ENCODE peak calls at places on chromosomes 2 and 18, in nine cellular contexts. K, Q, O, C, L, M, H, B and R are unnamed samples.

GRCh38 chr2:8863331-8863953 is 26.0 kb upstream of the KIDINS220 start:
- DNase-seq in K (no peak), Q (no peak), O (no peak), C (no peak), L (no peak), M (no peak), H (no peak), B (no peak), R (no peak)

GRCh38 chr2:132668189-132668833 is 1.7 kb downstream of the LYPD1 start:
- DNase-seq in K (no peak), Q (no peak), O (peak; percentile 51), C (no peak), L (no peak), M (no peak), H (no peak), B (peak; percentile 87), R (no peak)

GRCh38 chr2:29831560-29831959 is 89.8 kb downstream of the ALK start:
- DNase-seq in K (no peak), Q (no peak), O (no peak), C (no peak), L (no peak), M (no peak), H (no peak), B (no peak), R (no peak)

GRCh38 chr2:220648628-220649027 is 923.5 kb downstream of the EPHA4 start:
- DNase-seq in K (no peak), Q (no peak), O (no peak), C (no peak), L (no peak), M (no peak), H (no peak), B (no peak), R (no peak)

GRCh38 chr18:29285471-29285870 is 1108.5 kb upstream of the CDH2 start:
- DNase-seq in K (no peak), Q (no peak), O (no peak), C (no peak), L (no peak), M (no peak), H (no peak), B (no peak), R (no peak)

GRCh38 chr2:237967463-237967871 is 653 bp downstream of the UBE2F start:
- DNase-seq in K (peak; percentile 10), Q (no peak), O (peak; percentile 8), C (peak; percentile 17), L (peak; percentile 71), M (peak; percentile 41), H (no peak), B (peak; percentile 71), R (peak; percentile 95)

GRCh38 chr2:221323513-221323912 is 248.6 kb downstream of the EPHA4 start:
- DNase-seq in K (no peak), Q (no peak), O (no peak), C (no peak), L (no peak), M (no peak), H (no peak), B (no peak), R (no peak)

GRCh38 chr2:197875736-197876135 is 71.3 kb downstream of the PLCL1 start:
- DNase-seq in K (no peak), Q (peak; percentile 31), O (no peak), C (no peak), L (no peak), M (no peak), H (no peak), B (no peak), R (no peak)

GRCh38 chr2:161141033-161141432 is 19.2 kb upstream of the TANK start:
- DNase-seq in K (no peak), Q (no peak), O (no peak), C (no peak), L (no peak), M (no peak), H (no peak), B (no peak), R (no peak)

GRCh38 chr2:170819941-170820646 is 3.4 kb downstream of the GAD1 start:
- DNase-seq in K (no peak), Q (no peak), O (no peak), C (no peak), L (no peak), M (no peak), H (no peak), B (peak; percentile 84), R (no peak)

GRCh38 chr2:132676999-132677398 is 7.0 kb upstream of the LYPD1 start:
- DNase-seq in K (no peak), Q (no peak), O (no peak), C (no peak), L (no peak), M (no peak), H (no peak), B (no peak), R (no peak)

GRCh38 chr2:158554948-158555347 is 98.2 kb downstream of the PKP4 start:
- DNase-seq in K (no peak), Q (no peak), O (no peak), C (no peak), L (no peak), M (no peak), H (no peak), B (no peak), R (no peak)

GRCh38 chr2:148555622-148556294 is 88.8 kb upstream of the EPC2 start:
- DNase-seq in K (no peak), Q (no peak), O (no peak), C (no peak), L (no peak), M (no peak), H (no peak), B (no peak), R (no peak)

GRCh38 chr2:148554459-148555247 is 89.9 kb upstream of the EPC2 start:
- DNase-seq in K (peak; percentile 29), Q (no peak), O (no peak), C (peak; percentile 31), L (no peak), M (no peak), H (no peak), B (peak; percentile 84), R (no peak)

GRCh38 chr2:148561389-148561788 is 83.2 kb upstream of the EPC2 start:
- DNase-seq in K (no peak), Q (no peak), O (no peak), C (no peak), L (no peak), M (no peak), H (no peak), B (no peak), R (no peak)

GRCh38 chr2:148560501-148560900 is 84.0 kb upstream of the EPC2 start:
- DNase-seq in K (no peak), Q (no peak), O (no peak), C (no peak), L (no peak), M (no peak), H (no peak), B (no peak), R (no peak)

DNA sequence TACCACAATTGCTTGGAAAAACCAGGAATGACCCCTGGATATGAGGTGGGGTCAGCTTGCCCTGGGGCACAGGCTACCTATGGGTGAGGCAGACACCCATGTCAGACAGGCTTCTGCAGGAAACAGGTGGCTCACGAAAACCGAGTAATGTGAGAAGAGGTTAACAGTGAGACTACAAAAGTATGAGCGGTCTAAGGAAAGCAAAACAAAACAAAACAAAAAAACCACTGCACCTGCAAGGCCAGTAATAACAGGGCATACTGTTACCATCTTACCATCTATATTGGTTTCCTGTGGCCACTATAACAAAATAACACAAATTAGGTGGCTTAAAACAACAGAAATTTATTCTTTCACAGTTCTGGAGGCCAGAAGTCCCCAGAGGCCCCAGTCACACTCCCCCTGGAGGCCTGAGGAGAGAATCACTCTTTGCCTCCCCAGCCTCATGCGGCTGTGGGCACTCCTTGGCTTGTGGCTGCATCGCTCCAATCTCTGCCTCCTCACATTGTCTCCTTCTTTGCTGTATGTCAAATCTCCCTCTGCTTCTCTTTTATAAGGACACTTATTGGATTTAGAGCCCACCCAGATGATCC is 86.6 kb upstream of the EPC2 start:
- DNase-seq in K (no peak), Q (no peak), O (no peak), C (no peak), L (no peak), M (no peak), H (no peak), B (no peak), R (no peak)
- TF ChIP-seq CTCF in K (no peak), Q (no peak), O (no peak), C (no peak), L (no peak), M (peak; percentile 13), H (no peak), B (peak; percentile 42), R (peak; percentile 16)

GRCh38 chr18:67710639-67711038 is 194.1 kb upstream of the DSEL start:
- DNase-seq in K (no peak), Q (no peak), O (no peak), C (no peak), L (no peak), M (no peak), H (no peak), B (peak; percentile 79), R (no peak)
- TF ChIP-seq CTCF in K (no peak), Q (no peak), O (peak; percentile 43), C (no peak), L (no peak), M (no peak), H (no peak), B (peak; percentile 77), R (peak; percentile 40)

DNA sequence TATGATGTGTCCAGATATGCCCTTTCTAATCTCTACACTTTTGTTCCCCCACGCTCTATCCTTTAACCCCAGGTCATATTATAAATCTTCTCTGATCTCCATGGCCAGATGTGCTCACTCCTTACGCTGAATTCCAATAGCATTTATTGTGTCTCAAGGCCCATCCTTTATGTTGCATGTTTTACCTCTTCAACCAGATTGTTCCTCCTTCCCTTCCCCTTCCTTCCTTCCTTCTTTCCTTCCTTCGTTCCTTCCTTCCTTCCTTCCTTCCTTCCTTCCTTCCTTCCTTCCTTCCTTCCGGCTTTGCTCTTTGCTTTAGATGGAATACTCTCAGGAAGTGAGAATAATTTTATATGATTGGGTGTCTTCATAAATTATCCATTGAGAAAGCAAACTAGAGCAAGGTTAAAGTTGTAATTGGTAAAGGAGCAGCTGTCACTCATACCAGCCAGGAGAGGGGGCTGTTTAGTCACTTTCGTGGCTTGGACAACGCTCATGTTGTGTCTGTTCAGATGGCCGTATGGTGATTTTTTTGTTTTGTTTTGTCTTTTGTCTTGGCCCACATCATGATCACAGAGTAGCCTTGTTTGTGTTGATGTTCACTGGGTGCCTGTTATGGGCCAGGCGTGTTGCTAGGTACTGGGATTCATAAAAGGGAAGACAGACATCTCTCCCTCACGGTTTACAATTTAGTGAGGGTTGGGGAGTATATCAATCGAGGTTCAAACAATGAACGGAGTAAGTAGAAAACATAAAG is 68.0 kb downstream of the DAW1 start:
- DNase-seq in K (peak; percentile 13), Q (peak; percentile 68), O (peak; percentile 24), C (peak; percentile 78), L (no peak), M (no peak), H (no peak), B (peak; percentile 75), R (no peak)
- TF ChIP-seq CTCF in K (peak; percentile 52), Q (peak; percentile 68), O (peak; percentile 69), C (peak; percentile 64), L (no peak), M (peak; percentile 15), H (no peak), B (peak; percentile 90), R (peak; percentile 73)

DNA sequence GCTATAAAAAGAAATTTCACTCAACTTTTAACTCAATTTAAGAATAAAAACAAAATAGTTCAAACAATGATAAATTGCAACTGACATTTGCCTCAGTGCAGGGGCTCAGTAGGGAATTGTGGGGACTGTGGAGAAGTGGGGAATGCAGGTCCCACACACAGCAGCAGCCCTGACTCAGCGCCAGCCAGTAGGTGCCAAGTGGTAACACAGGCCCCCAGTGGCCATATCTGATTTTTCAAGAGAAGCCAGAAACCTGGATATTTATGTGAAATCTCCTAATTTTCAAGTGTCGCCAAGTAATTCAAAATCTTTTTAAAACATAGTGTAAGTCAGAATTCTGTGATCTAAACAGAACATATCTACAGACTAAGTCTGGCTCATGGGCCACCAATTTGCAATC is 186.3 kb downstream of the EN1 start:
- DNase-seq in K (no peak), Q (no peak), O (no peak), C (no peak), L (no peak), M (no peak), H (no peak), B (peak; percentile 65), R (no peak)
- TF ChIP-seq CTCF in K (no peak), Q (peak; percentile 3), O (no peak), C (no peak), L (no peak), M (no peak), H (no peak), B (peak; percentile 65), R (peak; percentile 44)